ENCODE peak calls at places on chromosomes 12 and 14, in nine cellular contexts. One of them, this sample, is unnamed.

GRCh38 chr12:42180990-42181611 is 36.4 kb upstream of the GXYLT1 start:
- DNase-seq in suprapubic skin: no peak
- DNase-seq in HCT116: no peak
- DNase-seq in CD8-positive, alpha-beta T cell: no peak
- DNase-seq in cardiac muscle cell: peak
- DNase-seq in choroid plexus epithelial cell: peak
- DNase-seq in K562: no peak
- DNase-seq in cardiac fibroblast: peak
- DNase-seq in spleen: no peak
- DNase-seq in this sample: peak

GRCh38 chr12:65823481-65824313 is 586 bp upstream of the HMGA2 start:
- DNase-seq in HCT116: peak
- DNase-seq in cardiac fibroblast: peak
- DNase-seq in spleen: peak
- DNase-seq in choroid plexus epithelial cell: peak
- DNase-seq in K562: no peak
- DNase-seq in suprapubic skin: peak
- DNase-seq in CD8-positive, alpha-beta T cell: no peak
- DNase-seq in cardiac muscle cell: peak
- DNase-seq in this sample: no peak

GRCh38 chr14:26021759-26022158 is 576.1 kb downstream of the NOVA1 start:
- DNase-seq in cardiac fibroblast: no peak
- DNase-seq in choroid plexus epithelial cell: peak
- DNase-seq in spleen: no peak
- DNase-seq in CD8-positive, alpha-beta T cell: no peak
- DNase-seq in K562: no peak
- DNase-seq in HCT116: no peak
- DNase-seq in suprapubic skin: no peak
- DNase-seq in cardiac muscle cell: no peak
- DNase-seq in this sample: no peak

GRCh38 chr12:79897617-79898016 is 37.3 kb downstream of the PPP1R12A start:
- DNase-seq in cardiac muscle cell: peak
- DNase-seq in spleen: no peak
- DNase-seq in suprapubic skin: no peak
- DNase-seq in CD8-positive, alpha-beta T cell: no peak
- DNase-seq in HCT116: peak
- DNase-seq in K562: no peak
- DNase-seq in cardiac fibroblast: peak
- DNase-seq in choroid plexus epithelial cell: peak
- DNase-seq in this sample: peak

GRCh38 chr12:68919581-68920239 is 13.3 kb downstream of the CPM start:
- DNase-seq in choroid plexus epithelial cell: no peak
- DNase-seq in cardiac muscle cell: peak
- DNase-seq in spleen: no peak
- DNase-seq in suprapubic skin: no peak
- DNase-seq in HCT116: no peak
- DNase-seq in CD8-positive, alpha-beta T cell: no peak
- DNase-seq in K562: no peak
- DNase-seq in cardiac fibroblast: no peak
- DNase-seq in this sample: no peak

GRCh38 chr14:60796434-60796833 is 61.9 kb downstream of the MNAT1 start:
- DNase-seq in spleen: no peak
- DNase-seq in suprapubic skin: no peak
- DNase-seq in HCT116: no peak
- DNase-seq in K562: no peak
- DNase-seq in CD8-positive, alpha-beta T cell: no peak
- DNase-seq in cardiac fibroblast: no peak
- DNase-seq in choroid plexus epithelial cell: no peak
- DNase-seq in cardiac muscle cell: no peak
- DNase-seq in this sample: no peak

GRCh38 chr14:35114036-35114435 is 7.8 kb downstream of the PPP2R3C start:
- DNase-seq in HCT116: no peak
- DNase-seq in cardiac fibroblast: no peak
- DNase-seq in spleen: no peak
- DNase-seq in CD8-positive, alpha-beta T cell: no peak
- DNase-seq in cardiac muscle cell: no peak
- DNase-seq in suprapubic skin: no peak
- DNase-seq in choroid plexus epithelial cell: peak
- DNase-seq in K562: no peak
- DNase-seq in this sample: peak

GRCh38 chr12:64175254-64175945 is 46.7 kb downstream of the KICS2 start:
- DNase-seq in cardiac muscle cell: peak
- DNase-seq in suprapubic skin: no peak
- DNase-seq in K562: peak
- DNase-seq in choroid plexus epithelial cell: peak
- DNase-seq in CD8-positive, alpha-beta T cell: no peak
- DNase-seq in cardiac fibroblast: peak
- DNase-seq in HCT116: no peak
- DNase-seq in spleen: no peak
- DNase-seq in this sample: peak

GRCh38 chr12:91819132-91819447 is 326.6 kb downstream of the BTG1 start:
- DNase-seq in HCT116: no peak
- DNase-seq in cardiac fibroblast: peak
- DNase-seq in K562: no peak
- DNase-seq in CD8-positive, alpha-beta T cell: no peak
- DNase-seq in cardiac muscle cell: no peak
- DNase-seq in choroid plexus epithelial cell: no peak
- DNase-seq in suprapubic skin: peak
- DNase-seq in spleen: no peak
- DNase-seq in this sample: peak

GRCh38 chr12:1199700-1200099 is 208.7 kb downstream of the ERC1 start:
- DNase-seq in choroid plexus epithelial cell: no peak
- DNase-seq in spleen: no peak
- DNase-seq in HCT116: no peak
- DNase-seq in CD8-positive, alpha-beta T cell: no peak
- DNase-seq in cardiac muscle cell: no peak
- DNase-seq in suprapubic skin: no peak
- DNase-seq in K562: no peak
- DNase-seq in cardiac fibroblast: no peak
- DNase-seq in this sample: no peak

GRCh38 chr12:27012239-27012981 is 1.8 kb downstream of the TM7SF3 start:
- DNase-seq in spleen: no peak
- DNase-seq in K562: no peak
- DNase-seq in CD8-positive, alpha-beta T cell: no peak
- DNase-seq in cardiac muscle cell: no peak
- DNase-seq in HCT116: no peak
- DNase-seq in cardiac fibroblast: peak
- DNase-seq in suprapubic skin: peak
- DNase-seq in choroid plexus epithelial cell: no peak
- DNase-seq in this sample: no peak

GRCh38 chr12:111438501-111438900 is 32.8 kb downstream of the SH2B3 start:
- DNase-seq in K562: no peak
- DNase-seq in CD8-positive, alpha-beta T cell: peak
- DNase-seq in choroid plexus epithelial cell: peak
- DNase-seq in suprapubic skin: no peak
- DNase-seq in cardiac fibroblast: peak
- DNase-seq in spleen: peak
- DNase-seq in cardiac muscle cell: peak
- DNase-seq in HCT116: no peak
- DNase-seq in this sample: peak

GRCh38 chr12:83016226-83016835 is 329.6 kb downstream of the TMTC2 start:
- DNase-seq in CD8-positive, alpha-beta T cell: no peak
- DNase-seq in HCT116: peak
- DNase-seq in K562: peak
- DNase-seq in cardiac muscle cell: peak
- DNase-seq in choroid plexus epithelial cell: peak
- DNase-seq in suprapubic skin: no peak
- DNase-seq in spleen: no peak
- DNase-seq in cardiac fibroblast: peak
- DNase-seq in this sample: peak

GRCh38 chr14:75520852-75521251 is 1.4 kb upstream of the BATF start:
- DNase-seq in HCT116: no peak
- DNase-seq in cardiac muscle cell: no peak
- DNase-seq in K562: no peak
- DNase-seq in CD8-positive, alpha-beta T cell: no peak
- DNase-seq in cardiac fibroblast: no peak
- DNase-seq in suprapubic skin: no peak
- DNase-seq in choroid plexus epithelial cell: no peak
- DNase-seq in spleen: no peak
- DNase-seq in this sample: no peak
- H3K4me3 ChIP-seq in HCT116: no peak
- H3K4me3 ChIP-seq in cardiac muscle cell: no peak
- H3K4me3 ChIP-seq in K562: no peak
- H3K4me3 ChIP-seq in CD8-positive, alpha-beta T cell: no peak
- H3K4me3 ChIP-seq in cardiac fibroblast: no peak
- H3K4me3 ChIP-seq in suprapubic skin: no peak
- H3K4me3 ChIP-seq in choroid plexus epithelial cell: no peak
- H3K4me3 ChIP-seq in spleen: no peak
- H3K4me3 ChIP-seq in this sample: no peak

GRCh38 chr12:25583545-25583944 is 30.5 kb upstream of the LMNTD1 start:
- DNase-seq in cardiac fibroblast: peak
- DNase-seq in suprapubic skin: no peak
- DNase-seq in K562: no peak
- DNase-seq in spleen: no peak
- DNase-seq in choroid plexus epithelial cell: peak
- DNase-seq in CD8-positive, alpha-beta T cell: no peak
- DNase-seq in HCT116: peak
- DNase-seq in cardiac muscle cell: peak
- DNase-seq in this sample: no peak
- TF ChIP-seq CTCF in cardiac fibroblast: no peak
- TF ChIP-seq CTCF in suprapubic skin: no peak
- TF ChIP-seq CTCF in K562: peak
- TF ChIP-seq CTCF in spleen: no peak
- TF ChIP-seq CTCF in choroid plexus epithelial cell: peak
- TF ChIP-seq CTCF in CD8-positive, alpha-beta T cell: no peak
- TF ChIP-seq CTCF in HCT116: peak
- TF ChIP-seq CTCF in cardiac muscle cell: peak
- TF ChIP-seq CTCF in this sample: no peak

DNA sequence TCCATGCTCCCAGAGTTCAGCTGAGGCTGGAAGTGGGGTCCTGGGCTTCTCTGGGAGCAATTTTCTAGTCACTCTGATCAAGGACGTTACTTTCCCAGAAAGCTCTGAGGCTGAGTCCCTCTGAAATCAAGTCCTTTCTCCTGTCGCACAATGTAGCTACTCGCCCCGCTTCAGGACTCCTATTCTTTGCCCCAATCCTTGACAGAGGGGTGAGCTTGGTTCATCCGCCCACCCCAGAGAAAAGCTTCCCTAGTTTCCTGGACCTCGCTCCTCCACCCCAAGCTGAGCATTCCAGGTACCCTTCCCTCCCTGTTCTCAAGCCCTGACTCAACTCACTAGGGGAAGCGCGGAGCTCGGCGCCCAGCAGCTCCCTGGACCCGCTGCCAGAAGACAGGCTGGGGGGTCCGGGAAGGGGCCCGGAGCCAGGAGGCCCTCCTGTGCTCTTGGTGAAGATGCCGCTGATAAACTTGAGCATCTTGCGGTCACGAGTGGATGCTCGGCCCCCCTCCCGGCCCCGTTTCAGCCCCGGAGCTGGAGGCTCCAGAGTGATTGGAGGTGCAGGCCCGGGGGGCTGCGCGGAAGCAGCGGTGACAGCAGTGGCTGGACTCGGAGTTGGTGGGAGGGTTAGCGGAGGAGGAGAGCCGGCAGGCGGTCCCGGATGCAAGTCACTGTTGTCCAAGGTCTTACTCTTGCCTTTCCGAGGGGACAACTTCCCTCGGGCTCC is 1.6 kb downstream of the AGAP2 start:
- DNase-seq in spleen: peak
- DNase-seq in suprapubic skin: no peak
- DNase-seq in choroid plexus epithelial cell: no peak
- DNase-seq in K562: no peak
- DNase-seq in CD8-positive, alpha-beta T cell: no peak
- DNase-seq in cardiac muscle cell: no peak
- DNase-seq in HCT116: no peak
- DNase-seq in cardiac fibroblast: no peak
- DNase-seq in this sample: no peak
- H3K4me3 ChIP-seq in spleen: peak
- H3K4me3 ChIP-seq in suprapubic skin: peak
- H3K4me3 ChIP-seq in choroid plexus epithelial cell: no peak
- H3K4me3 ChIP-seq in K562: peak
- H3K4me3 ChIP-seq in CD8-positive, alpha-beta T cell: no peak
- H3K4me3 ChIP-seq in cardiac muscle cell: no peak
- H3K4me3 ChIP-seq in HCT116: no peak
- H3K4me3 ChIP-seq in cardiac fibroblast: no peak
- H3K4me3 ChIP-seq in this sample: no peak

GRCh38 chr14:80850197-80850814 is 91.2 kb downstream of the CEP128 start:
- DNase-seq in CD8-positive, alpha-beta T cell: no peak
- DNase-seq in cardiac muscle cell: peak
- DNase-seq in choroid plexus epithelial cell: peak
- DNase-seq in suprapubic skin: no peak
- DNase-seq in K562: peak
- DNase-seq in cardiac fibroblast: peak
- DNase-seq in HCT116: peak
- DNase-seq in spleen: no peak
- DNase-seq in this sample: peak
- TF ChIP-seq CTCF in CD8-positive, alpha-beta T cell: peak
- TF ChIP-seq CTCF in cardiac muscle cell: peak
- TF ChIP-seq CTCF in choroid plexus epithelial cell: peak
- TF ChIP-seq CTCF in suprapubic skin: peak
- TF ChIP-seq CTCF in K562: peak
- TF ChIP-seq CTCF in cardiac fibroblast: peak
- TF ChIP-seq CTCF in HCT116: peak
- TF ChIP-seq CTCF in spleen: peak
- TF ChIP-seq CTCF in this sample: peak

GRCh38 chr14:46279327-46279726 is 372.3 kb downstream of the RPL10L start:
- DNase-seq in cardiac muscle cell: no peak
- DNase-seq in HCT116: no peak
- DNase-seq in cardiac fibroblast: no peak
- DNase-seq in choroid plexus epithelial cell: no peak
- DNase-seq in K562: no peak
- DNase-seq in suprapubic skin: no peak
- DNase-seq in spleen: no peak
- DNase-seq in CD8-positive, alpha-beta T cell: no peak
- DNase-seq in this sample: no peak
- H3K4me3 ChIP-seq in cardiac muscle cell: no peak
- H3K4me3 ChIP-seq in HCT116: no peak
- H3K4me3 ChIP-seq in cardiac fibroblast: no peak
- H3K4me3 ChIP-seq in choroid plexus epithelial cell: no peak
- H3K4me3 ChIP-seq in K562: no peak
- H3K4me3 ChIP-seq in suprapubic skin: no peak
- H3K4me3 ChIP-seq in spleen: no peak
- H3K4me3 ChIP-seq in CD8-positive, alpha-beta T cell: no peak
- H3K4me3 ChIP-seq in this sample: no peak

GRCh38 chr14:68896132-68896531 is 83.0 kb downstream of the ACTN1 start:
- DNase-seq in K562: no peak
- DNase-seq in cardiac muscle cell: no peak
- DNase-seq in spleen: no peak
- DNase-seq in suprapubic skin: no peak
- DNase-seq in cardiac fibroblast: no peak
- DNase-seq in CD8-positive, alpha-beta T cell: no peak
- DNase-seq in choroid plexus epithelial cell: peak
- DNase-seq in HCT116: no peak
- DNase-seq in this sample: no peak

GRCh38 chr14:68902357-68902756 is 76.7 kb downstream of the ACTN1 start:
- DNase-seq in K562: no peak
- DNase-seq in suprapubic skin: no peak
- DNase-seq in HCT116: no peak
- DNase-seq in cardiac fibroblast: no peak
- DNase-seq in choroid plexus epithelial cell: no peak
- DNase-seq in CD8-positive, alpha-beta T cell: no peak
- DNase-seq in spleen: no peak
- DNase-seq in cardiac muscle cell: no peak
- DNase-seq in this sample: no peak

GRCh38 chr14:68897559-68898160 is 81.4 kb downstream of the ACTN1 start:
- DNase-seq in suprapubic skin: no peak
- DNase-seq in cardiac fibroblast: no peak
- DNase-seq in cardiac muscle cell: no peak
- DNase-seq in K562: no peak
- DNase-seq in HCT116: no peak
- DNase-seq in CD8-positive, alpha-beta T cell: no peak
- DNase-seq in spleen: no peak
- DNase-seq in choroid plexus epithelial cell: no peak
- DNase-seq in this sample: no peak

GRCh38 chr14:68898248-68899032 is 80.7 kb downstream of the ACTN1 start:
- DNase-seq in spleen: no peak
- DNase-seq in cardiac muscle cell: no peak
- DNase-seq in cardiac fibroblast: no peak
- DNase-seq in suprapubic skin: no peak
- DNase-seq in CD8-positive, alpha-beta T cell: no peak
- DNase-seq in choroid plexus epithelial cell: no peak
- DNase-seq in K562: no peak
- DNase-seq in HCT116: no peak
- DNase-seq in this sample: no peak

GRCh38 chr14:68899033-68899603 is 80.0 kb downstream of the ACTN1 start:
- DNase-seq in cardiac muscle cell: no peak
- DNase-seq in choroid plexus epithelial cell: no peak
- DNase-seq in K562: no peak
- DNase-seq in CD8-positive, alpha-beta T cell: no peak
- DNase-seq in HCT116: no peak
- DNase-seq in cardiac fibroblast: no peak
- DNase-seq in spleen: no peak
- DNase-seq in suprapubic skin: no peak
- DNase-seq in this sample: no peak
- TF ChIP-seq CTCF in cardiac muscle cell: no peak
- TF ChIP-seq CTCF in choroid plexus epithelial cell: no peak
- TF ChIP-seq CTCF in K562: no peak
- TF ChIP-seq CTCF in CD8-positive, alpha-beta T cell: no peak
- TF ChIP-seq CTCF in HCT116: no peak
- TF ChIP-seq CTCF in cardiac fibroblast: no peak
- TF ChIP-seq CTCF in spleen: no peak
- TF ChIP-seq CTCF in suprapubic skin: no peak
- TF ChIP-seq CTCF in this sample: no peak